ENCODE peak calls at places on chromosomes 7 and 10, in six cellular contexts. S is effector CD4-positive, alpha-beta T cell; Q is heart left ventricle; T is iris pigment epithelial cell; I is neural crest cell; U is activated CD4-positive, alpha-beta T cell treated with anti-CD3 and anti-CD28 coated beads, Interleukin-2, amount 50 U/mL, for 24 hours. Y is an unnamed sample.

GRCh38 chr7:46153951-46154787 is 233.1 kb upstream of the IGFBP3 start:
- DNase-seq in S (no peak), Q (no peak), T (no peak), I (no peak), U (no peak), Y (peak)

GRCh38 chr10:108872854-108873253 is 1050.5 kb downstream of the XPNPEP1 start:
- DNase-seq in S (no peak), Q (no peak), T (no peak), I (no peak), U (no peak), Y (no peak)

GRCh38 chr10:3805227-3805790 is 20.3 kb upstream of the KLF6 start:
- DNase-seq in S (peak), Q (no peak), T (peak), I (no peak), U (peak), Y (no peak)

GRCh38 chr10:132650611-132651250 is 113.1 kb downstream of the INPP5A start:
- DNase-seq in S (no peak), Q (no peak), T (no peak), I (no peak), U (no peak), Y (no peak)

GRCh38 chr10:102234866-102235597 is 6.3 kb downstream of the PITX3 start:
- DNase-seq in S (no peak), Q (no peak), T (no peak), I (no peak), U (no peak), Y (no peak)

GRCh38 chr7:130140551-130141160 is 64.5 kb downstream of the TMEM209 start:
- DNase-seq in S (no peak), Q (no peak), T (no peak), I (no peak), U (no peak), Y (no peak)

GRCh38 chr7:156543699-156544098 is 96.9 kb upstream of the RNF32 start:
- DNase-seq in S (no peak), Q (no peak), T (no peak), I (no peak), U (no peak), Y (no peak)

GRCh38 chr7:7446616-7447015 is 89.1 kb downstream of the COL28A1 start:
- DNase-seq in S (no peak), Q (no peak), T (peak), I (no peak), U (no peak), Y (no peak)

GRCh38 chr10:128061306-128062300 is 64.6 kb downstream of the MKI67 start:
- DNase-seq in S (no peak), Q (no peak), T (no peak), I (no peak), U (no peak), Y (no peak)

GRCh38 chr7:1124816-1125602 is 35.0 kb downstream of the ZFAND2A start:
- DNase-seq in S (no peak), Q (no peak), T (no peak), I (no peak), U (no peak), Y (no peak)

GRCh38 chr10:91006752-91007346 is 86.0 kb upstream of the ANKRD1 start:
- DNase-seq in S (no peak), Q (no peak), T (no peak), I (no peak), U (no peak), Y (no peak)

GRCh38 chr10:124349231-124349992 is 69.3 kb downstream of the OAT start:
- DNase-seq in S (no peak), Q (no peak), T (no peak), I (no peak), U (no peak), Y (no peak)

GRCh38 chr10:6918305-6918704 is 338.2 kb upstream of the PRKCQ start:
- DNase-seq in S (peak), Q (no peak), T (peak), I (peak), U (peak), Y (peak)

GRCh38 chr10:48536916-48537890 is 67.7 kb downstream of the ARHGAP22 start:
- DNase-seq in S (no peak), Q (no peak), T (no peak), I (no peak), U (no peak), Y (no peak)

GRCh38 chr10:1402016-1402820 is 335.1 kb downstream of the ADARB2 start:
- DNase-seq in S (no peak), Q (no peak), T (no peak), I (no peak), U (no peak), Y (no peak)

GRCh38 chr7:132029369-132030160 is 473.1 kb upstream of the PODXL start:
- DNase-seq in S (no peak), Q (no peak), T (no peak), I (no peak), U (no peak), Y (no peak)

GRCh38 chr7:157876469-157877285 is 539.9 kb downstream of the DNAJB6 start:
- DNase-seq in S (no peak), Q (no peak), T (no peak), I (no peak), U (no peak), Y (no peak)

GRCh38 chr7:33195264-33195663 is 65.9 kb downstream of the BBS9 start:
- DNase-seq in S (no peak), Q (no peak), T (peak), I (no peak), U (no peak), Y (no peak)

GRCh38 chr10:123536176-123536845 is 129.8 kb upstream of the GPR26 start:
- DNase-seq in S (no peak), Q (no peak), T (no peak), I (no peak), U (no peak), Y (no peak)

GRCh38 chr10:37758074-37758473 is 99.3 kb downstream of the ZNF248 start:
- DNase-seq in S (no peak), Q (no peak), T (no peak), I (no peak), U (no peak), Y (no peak)

GRCh38 chr7:111556977-111557376 is 5.3 kb downstream of the IMMP2L start:
- DNase-seq in S (no peak), Q (no peak), T (no peak), I (no peak), U (no peak), Y (no peak)

GRCh38 chr7:42197391-42197790 is 39.6 kb downstream of the GLI3 start:
- DNase-seq in S (no peak), Q (no peak), T (peak), I (no peak), U (no peak), Y (no peak)

GRCh38 chr7:68684246-68684850 is 913.9 kb upstream of the AUTS2 start:
- DNase-seq in S (no peak), Q (no peak), T (peak), I (peak), U (no peak), Y (no peak)

GRCh38 chr10:5563991-5564536 is 39.3 kb downstream of the CALML3 start:
- DNase-seq in S (peak), Q (peak), T (peak), I (no peak), U (peak), Y (no peak)